ENCODE peak calls at places on chromosomes 4 and X, in eight cellular contexts. One of them, this sample, is unnamed.

GRCh38 chrX:22629105-22629725 is 356.5 kb downstream of the CBLL2 start:
- DNase-seq in HTR-8/SVneo: peak
- DNase-seq in fibroblast of the aortic adventitia: peak
- DNase-seq in activated CD4-positive, alpha-beta memory T cell treated with anti-CD3 and anti-CD28 coated beads for 36 hours: no peak
- DNase-seq in COR-L47: no peak
- DNase-seq in NCI-H1092: no peak
- DNase-seq in M059J: peak
- DNase-seq in Right ventricle myocardium superior: no peak
- DNase-seq in this sample: no peak

GRCh38 chr4:167613381-167613780 is 379.1 kb upstream of the SPOCK3 start:
- DNase-seq in activated CD4-positive, alpha-beta memory T cell treated with anti-CD3 and anti-CD28 coated beads for 36 hours: no peak
- DNase-seq in M059J: no peak
- DNase-seq in COR-L47: no peak
- DNase-seq in HTR-8/SVneo: no peak
- DNase-seq in Right ventricle myocardium superior: no peak
- DNase-seq in fibroblast of the aortic adventitia: no peak
- DNase-seq in NCI-H1092: no peak
- DNase-seq in this sample: no peak

GRCh38 chr4:184420402-184420801 is 53.9 kb downstream of the IRF2 start:
- DNase-seq in HTR-8/SVneo: no peak
- DNase-seq in Right ventricle myocardium superior: no peak
- DNase-seq in fibroblast of the aortic adventitia: no peak
- DNase-seq in COR-L47: no peak
- DNase-seq in NCI-H1092: no peak
- DNase-seq in activated CD4-positive, alpha-beta memory T cell treated with anti-CD3 and anti-CD28 coated beads for 36 hours: peak
- DNase-seq in M059J: no peak
- DNase-seq in this sample: no peak

GRCh38 chr4:117481742-117482141 is 396.4 kb upstream of the TRAM1L1 start:
- DNase-seq in HTR-8/SVneo: no peak
- DNase-seq in M059J: peak
- DNase-seq in NCI-H1092: no peak
- DNase-seq in Right ventricle myocardium superior: no peak
- DNase-seq in COR-L47: no peak
- DNase-seq in activated CD4-positive, alpha-beta memory T cell treated with anti-CD3 and anti-CD28 coated beads for 36 hours: no peak
- DNase-seq in fibroblast of the aortic adventitia: no peak
- DNase-seq in this sample: no peak

GRCh38 chrX:72351606-72352338 is 46.1 kb upstream of the CITED1 start:
- DNase-seq in fibroblast of the aortic adventitia: peak
- DNase-seq in Right ventricle myocardium superior: peak
- DNase-seq in activated CD4-positive, alpha-beta memory T cell treated with anti-CD3 and anti-CD28 coated beads for 36 hours: no peak
- DNase-seq in HTR-8/SVneo: no peak
- DNase-seq in NCI-H1092: no peak
- DNase-seq in M059J: no peak
- DNase-seq in COR-L47: no peak
- DNase-seq in this sample: no peak

GRCh38 chr4:33837043-33837442 is 2407.3 kb downstream of the ARAP2 start:
- DNase-seq in Right ventricle myocardium superior: no peak
- DNase-seq in HTR-8/SVneo: peak
- DNase-seq in COR-L47: no peak
- DNase-seq in activated CD4-positive, alpha-beta memory T cell treated with anti-CD3 and anti-CD28 coated beads for 36 hours: no peak
- DNase-seq in fibroblast of the aortic adventitia: peak
- DNase-seq in NCI-H1092: no peak
- DNase-seq in M059J: peak
- DNase-seq in this sample: no peak

GRCh38 chr4:47528651-47529050 is 43.6 kb downstream of the ATP10D start:
- DNase-seq in HTR-8/SVneo: no peak
- DNase-seq in COR-L47: no peak
- DNase-seq in M059J: peak
- DNase-seq in NCI-H1092: no peak
- DNase-seq in activated CD4-positive, alpha-beta memory T cell treated with anti-CD3 and anti-CD28 coated beads for 36 hours: no peak
- DNase-seq in fibroblast of the aortic adventitia: peak
- DNase-seq in Right ventricle myocardium superior: no peak
- DNase-seq in this sample: no peak

GRCh38 chr4:40656221-40656863 is 26.7 kb upstream of the RBM47 start:
- DNase-seq in fibroblast of the aortic adventitia: no peak
- DNase-seq in activated CD4-positive, alpha-beta memory T cell treated with anti-CD3 and anti-CD28 coated beads for 36 hours: peak
- DNase-seq in NCI-H1092: no peak
- DNase-seq in Right ventricle myocardium superior: no peak
- DNase-seq in M059J: no peak
- DNase-seq in HTR-8/SVneo: no peak
- DNase-seq in COR-L47: no peak
- DNase-seq in this sample: no peak

GRCh38 chr4:188396037-188396436 is 256.8 kb downstream of the TRIML1 start:
- DNase-seq in NCI-H1092: no peak
- DNase-seq in HTR-8/SVneo: no peak
- DNase-seq in M059J: peak
- DNase-seq in Right ventricle myocardium superior: no peak
- DNase-seq in COR-L47: no peak
- DNase-seq in activated CD4-positive, alpha-beta memory T cell treated with anti-CD3 and anti-CD28 coated beads for 36 hours: no peak
- DNase-seq in fibroblast of the aortic adventitia: no peak
- DNase-seq in this sample: no peak

GRCh38 chr4:174107749-174108354 is 175.6 kb downstream of the FBXO8 start:
- DNase-seq in HTR-8/SVneo: no peak
- DNase-seq in COR-L47: no peak
- DNase-seq in M059J: no peak
- DNase-seq in fibroblast of the aortic adventitia: no peak
- DNase-seq in activated CD4-positive, alpha-beta memory T cell treated with anti-CD3 and anti-CD28 coated beads for 36 hours: no peak
- DNase-seq in Right ventricle myocardium superior: no peak
- DNase-seq in NCI-H1092: no peak
- DNase-seq in this sample: no peak

GRCh38 chr4:35934370-35934981 is 309.8 kb downstream of the ARAP2 start:
- DNase-seq in M059J: peak
- DNase-seq in fibroblast of the aortic adventitia: peak
- DNase-seq in Right ventricle myocardium superior: no peak
- DNase-seq in COR-L47: peak
- DNase-seq in HTR-8/SVneo: no peak
- DNase-seq in NCI-H1092: no peak
- DNase-seq in activated CD4-positive, alpha-beta memory T cell treated with anti-CD3 and anti-CD28 coated beads for 36 hours: no peak
- DNase-seq in this sample: no peak

GRCh38 chr4:65202473-65203264 is 467.6 kb downstream of the EPHA5 start:
- DNase-seq in Right ventricle myocardium superior: no peak
- DNase-seq in activated CD4-positive, alpha-beta memory T cell treated with anti-CD3 and anti-CD28 coated beads for 36 hours: no peak
- DNase-seq in fibroblast of the aortic adventitia: no peak
- DNase-seq in HTR-8/SVneo: no peak
- DNase-seq in M059J: no peak
- DNase-seq in NCI-H1092: no peak
- DNase-seq in COR-L47: no peak
- DNase-seq in this sample: no peak

GRCh38 chrX:40146471-40147398 is 49.0 kb upstream of the BCOR start:
- DNase-seq in COR-L47: peak
- DNase-seq in fibroblast of the aortic adventitia: peak
- DNase-seq in M059J: peak
- DNase-seq in NCI-H1092: peak
- DNase-seq in HTR-8/SVneo: no peak
- DNase-seq in Right ventricle myocardium superior: peak
- DNase-seq in activated CD4-positive, alpha-beta memory T cell treated with anti-CD3 and anti-CD28 coated beads for 36 hours: peak
- DNase-seq in this sample: peak

GRCh38 chr4:38488891-38489861 is 174.8 kb upstream of the KLF3 start:
- DNase-seq in Right ventricle myocardium superior: no peak
- DNase-seq in HTR-8/SVneo: no peak
- DNase-seq in M059J: no peak
- DNase-seq in activated CD4-positive, alpha-beta memory T cell treated with anti-CD3 and anti-CD28 coated beads for 36 hours: no peak
- DNase-seq in COR-L47: no peak
- DNase-seq in NCI-H1092: no peak
- DNase-seq in fibroblast of the aortic adventitia: peak
- DNase-seq in this sample: no peak

GRCh38 chrX:29880977-29881376 is 334.4 kb upstream of the MAGEB2 start:
- DNase-seq in activated CD4-positive, alpha-beta memory T cell treated with anti-CD3 and anti-CD28 coated beads for 36 hours: no peak
- DNase-seq in fibroblast of the aortic adventitia: no peak
- DNase-seq in Right ventricle myocardium superior: no peak
- DNase-seq in M059J: no peak
- DNase-seq in COR-L47: no peak
- DNase-seq in HTR-8/SVneo: no peak
- DNase-seq in NCI-H1092: no peak
- DNase-seq in this sample: no peak

GRCh38 chr4:96073446-96073845 is 233.6 kb downstream of the PDHA2 start:
- DNase-seq in M059J: peak
- DNase-seq in NCI-H1092: no peak
- DNase-seq in activated CD4-positive, alpha-beta memory T cell treated with anti-CD3 and anti-CD28 coated beads for 36 hours: no peak
- DNase-seq in HTR-8/SVneo: no peak
- DNase-seq in Right ventricle myocardium superior: no peak
- DNase-seq in COR-L47: no peak
- DNase-seq in fibroblast of the aortic adventitia: no peak
- DNase-seq in this sample: no peak

GRCh38 chrX:71998836-71999509 is 88.3 kb downstream of the NHSL2 start:
- DNase-seq in activated CD4-positive, alpha-beta memory T cell treated with anti-CD3 and anti-CD28 coated beads for 36 hours: peak
- DNase-seq in fibroblast of the aortic adventitia: peak
- DNase-seq in Right ventricle myocardium superior: no peak
- DNase-seq in NCI-H1092: no peak
- DNase-seq in M059J: peak
- DNase-seq in HTR-8/SVneo: peak
- DNase-seq in COR-L47: no peak
- DNase-seq in this sample: no peak

GRCh38 chr4:77268108-77268507 is 111.1 kb downstream of the CCNG2 start:
- DNase-seq in NCI-H1092: no peak
- DNase-seq in fibroblast of the aortic adventitia: no peak
- DNase-seq in COR-L47: no peak
- DNase-seq in HTR-8/SVneo: no peak
- DNase-seq in Right ventricle myocardium superior: no peak
- DNase-seq in M059J: no peak
- DNase-seq in activated CD4-positive, alpha-beta memory T cell treated with anti-CD3 and anti-CD28 coated beads for 36 hours: no peak
- DNase-seq in this sample: no peak

GRCh38 chr4:183659919-183660318 is 826 bp downstream of the TRAPPC11 start:
- DNase-seq in fibroblast of the aortic adventitia: peak
- DNase-seq in COR-L47: no peak
- DNase-seq in M059J: no peak
- DNase-seq in NCI-H1092: no peak
- DNase-seq in HTR-8/SVneo: no peak
- DNase-seq in activated CD4-positive, alpha-beta memory T cell treated with anti-CD3 and anti-CD28 coated beads for 36 hours: no peak
- DNase-seq in Right ventricle myocardium superior: no peak
- DNase-seq in this sample: no peak

GRCh38 chrX:39705299-39705698 is 392.5 kb downstream of the BCOR start:
- DNase-seq in Right ventricle myocardium superior: peak
- DNase-seq in COR-L47: no peak
- DNase-seq in activated CD4-positive, alpha-beta memory T cell treated with anti-CD3 and anti-CD28 coated beads for 36 hours: peak
- DNase-seq in fibroblast of the aortic adventitia: peak
- DNase-seq in NCI-H1092: peak
- DNase-seq in HTR-8/SVneo: peak
- DNase-seq in M059J: peak
- DNase-seq in this sample: no peak

GRCh38 chrX:65668362-65669310 is 1.2 kb downstream of the MSN start:
- DNase-seq in Right ventricle myocardium superior: peak
- DNase-seq in COR-L47: peak
- DNase-seq in activated CD4-positive, alpha-beta memory T cell treated with anti-CD3 and anti-CD28 coated beads for 36 hours: peak
- DNase-seq in fibroblast of the aortic adventitia: peak
- DNase-seq in HTR-8/SVneo: peak
- DNase-seq in M059J: peak
- DNase-seq in NCI-H1092: no peak
- DNase-seq in this sample: peak

GRCh38 chr4:188941524-188942109 is 802.4 kb downstream of the TRIML1 start:
- DNase-seq in M059J: peak
- DNase-seq in Right ventricle myocardium superior: no peak
- DNase-seq in activated CD4-positive, alpha-beta memory T cell treated with anti-CD3 and anti-CD28 coated beads for 36 hours: no peak
- DNase-seq in COR-L47: no peak
- DNase-seq in fibroblast of the aortic adventitia: peak
- DNase-seq in HTR-8/SVneo: peak
- DNase-seq in NCI-H1092: no peak
- DNase-seq in this sample: no peak